ENCODE peak calls at places on chromosomes 1 and 21, in seven cellular contexts. T, B, E, G, A, F and Z are unnamed samples.

GRCh38 chr1:13730751-13731482 is 30.9 kb downstream of the PRDM2 start:
- DNase-seq in E (no peak), F (no peak), G (no peak), B (no peak), A (peak; percentile 20), T (no peak), Z (peak; percentile 62)

GRCh38 chr1:219128957-219129356 is 44.7 kb upstream of the LYPLAL1 start:
- DNase-seq in F (no peak), E (no peak), T (no peak), G (no peak), A (no peak), B (no peak), Z (no peak)

GRCh38 chr1:201085902-201086735 is 26.1 kb downstream of the CACNA1S start:
- DNase-seq in F (peak; percentile 62), B (no peak), E (no peak), G (peak; percentile 34), A (peak; percentile 31), T (peak; percentile 34), Z (peak; percentile 59)

GRCh38 chr1:33429846-33430750 is 797 bp downstream of the PHC2 start:
- DNase-seq in E (no peak), A (peak; percentile 30), F (no peak), G (peak; percentile 32), B (no peak), T (peak; percentile 33), Z (no peak)

GRCh38 chr1:39212499-39212898 is 8.0 kb downstream of the MACF1 start:
- DNase-seq in B (no peak), E (no peak), T (no peak), G (no peak), A (no peak), F (no peak), Z (no peak)

GRCh38 chr1:204709960-204710912 is 24.7 kb upstream of the LRRN2 start:
- DNase-seq in F (no peak), B (no peak), A (no peak), E (no peak), T (no peak), G (no peak), Z (no peak)

GRCh38 chr21:33834801-33835500 is 80.7 kb downstream of the ATP5PO start:
- DNase-seq in E (no peak), T (no peak), A (no peak), G (no peak), F (no peak), B (no peak), Z (no peak)

GRCh38 chr1:10980841-10981727 is 31.4 kb upstream of the TARDBP start:
- DNase-seq in B (no peak), E (no peak), T (peak; percentile 40), F (no peak), G (no peak), A (no peak), Z (no peak)

GRCh38 chr1:200490183-200490582 is 80.3 kb upstream of the ZNF281 start:
- DNase-seq in A (no peak), F (no peak), E (no peak), T (no peak), G (no peak), B (no peak), Z (no peak)

GRCh38 chr1:207878939-207879338 is 32.0 kb downstream of the CD34 start:
- DNase-seq in F (no peak), G (no peak), E (no peak), T (no peak), A (no peak), B (no peak), Z (no peak)

GRCh38 chr1:68141801-68142440 is 90.4 kb downstream of the WLS start:
- DNase-seq in A (no peak), B (no peak), T (no peak), F (no peak), G (no peak), E (no peak), Z (no peak)

GRCh38 chr1:108729481-108729880 is 16.8 kb downstream of the FNDC7 start:
- DNase-seq in G (no peak), B (no peak), A (no peak), E (no peak), F (no peak), T (no peak), Z (no peak)

GRCh38 chr1:54218883-54219687 is 19.1 kb downstream of the MRPL37 start:
- DNase-seq in A (no peak), B (no peak), E (no peak), G (no peak), F (no peak), T (no peak), Z (peak; percentile 57)

GRCh38 chr1:209102120-209102519 is 481.4 kb upstream of the CAMK1G start:
- DNase-seq in F (no peak), T (no peak), B (no peak), A (no peak), E (no peak), G (no peak), Z (no peak)

GRCh38 chr1:209105769-209106168 is 477.7 kb upstream of the CAMK1G start:
- DNase-seq in B (no peak), E (no peak), T (no peak), G (no peak), F (no peak), A (no peak), Z (no peak)

GRCh38 chr1:209101106-209101505 is 482.4 kb upstream of the CAMK1G start:
- DNase-seq in B (no peak), T (no peak), G (no peak), E (no peak), F (no peak), A (no peak), Z (no peak)

GRCh38 chr1:209104646-209105045 is 478.9 kb upstream of the CAMK1G start:
- DNase-seq in A (no peak), B (no peak), E (no peak), G (no peak), T (no peak), F (no peak), Z (no peak)

GRCh38 chr1:209103135-209103534 is 480.4 kb upstream of the CAMK1G start:
- DNase-seq in T (no peak), F (no peak), A (no peak), E (no peak), G (no peak), B (no peak), Z (no peak)
- H3K4me3 ChIP-seq in T (no peak overlapping the region), F (no peak overlapping the region), A (no peak overlapping the region), E (no peak overlapping the region), G (no peak overlapping the region), B (no peak overlapping the region), Z (no peak overlapping the region)

GRCh38 chr1:63322248-63322943 is at the start of gene FOXD3:
- DNase-seq in G (peak; percentile 25), F (peak; percentile 7), A (peak; percentile 46), T (peak; percentile 52), B (no peak), E (no peak), Z (peak; percentile 80)

GRCh38 chr1:63321788-63322247 is 549 bp upstream of the FOXD3 start:
- DNase-seq in A (no peak), E (no peak), B (no peak), G (no peak), F (no peak), T (no peak), Z (no peak)

GRCh38 chr1:63323866-63324778 is 1.8 kb downstream of the FOXD3 start:
- DNase-seq in B (no peak), T (no peak), G (no peak), A (no peak), F (no peak), E (no peak), Z (no peak)

GRCh38 chr1:63324779-63325119 is 2.4 kb downstream of the FOXD3 start:
- DNase-seq in B (no peak), F (no peak), E (no peak), G (no peak), A (no peak), T (no peak), Z (no peak)

DNA sequence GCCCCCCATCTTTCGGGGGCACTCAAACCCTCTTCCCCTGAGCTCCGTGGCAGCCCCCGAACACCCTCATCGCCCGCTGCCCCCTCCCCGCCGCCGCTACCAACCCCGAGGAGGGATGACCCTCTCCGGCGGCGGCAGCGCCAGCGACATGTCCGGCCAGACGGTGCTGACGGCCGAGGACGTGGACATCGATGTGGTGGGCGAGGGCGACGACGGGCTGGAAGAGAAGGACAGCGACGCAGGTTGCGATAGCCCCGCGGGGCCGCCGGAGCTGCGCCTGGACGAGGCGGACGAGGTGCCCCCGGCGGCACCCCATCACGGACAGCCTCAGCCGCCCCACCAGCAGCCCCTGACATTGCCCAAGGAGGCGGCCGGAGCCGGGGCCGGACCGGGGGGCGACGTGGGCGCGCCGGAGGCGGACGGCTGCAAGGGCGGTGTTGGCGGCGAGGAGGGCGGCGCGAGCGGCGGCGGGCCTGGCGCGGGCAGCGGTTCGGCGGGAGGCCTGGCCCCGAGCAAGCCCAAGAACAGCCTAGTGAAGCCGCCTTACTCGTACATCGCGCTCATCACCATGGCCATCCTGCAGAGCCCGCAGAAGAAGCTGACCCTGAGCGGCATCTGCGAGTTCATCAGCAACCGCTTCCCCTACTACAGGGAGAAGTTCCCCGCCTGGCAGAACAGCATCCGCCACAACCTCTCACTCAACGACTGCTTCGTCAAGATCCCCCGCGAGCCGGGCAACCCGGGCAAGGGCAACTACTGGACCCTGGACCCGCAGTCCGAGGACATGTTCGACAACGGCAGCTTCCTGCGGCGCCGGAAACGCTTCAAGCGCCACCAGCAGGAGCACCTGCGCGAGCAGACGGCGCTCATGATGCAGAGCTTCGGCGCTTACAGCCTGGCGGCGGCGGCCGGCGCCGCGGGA is 838 bp downstream of the FOXD3 start:
- DNase-seq in B (no peak), E (no peak), A (no peak), G (peak; percentile 21), T (no peak), F (no peak), Z (peak; percentile 41)
- TF ChIP-seq CTCF in B (no peak), E (no peak), A (no peak), G (no peak), T (no peak), F (no peak), Z (no peak)

DNA sequence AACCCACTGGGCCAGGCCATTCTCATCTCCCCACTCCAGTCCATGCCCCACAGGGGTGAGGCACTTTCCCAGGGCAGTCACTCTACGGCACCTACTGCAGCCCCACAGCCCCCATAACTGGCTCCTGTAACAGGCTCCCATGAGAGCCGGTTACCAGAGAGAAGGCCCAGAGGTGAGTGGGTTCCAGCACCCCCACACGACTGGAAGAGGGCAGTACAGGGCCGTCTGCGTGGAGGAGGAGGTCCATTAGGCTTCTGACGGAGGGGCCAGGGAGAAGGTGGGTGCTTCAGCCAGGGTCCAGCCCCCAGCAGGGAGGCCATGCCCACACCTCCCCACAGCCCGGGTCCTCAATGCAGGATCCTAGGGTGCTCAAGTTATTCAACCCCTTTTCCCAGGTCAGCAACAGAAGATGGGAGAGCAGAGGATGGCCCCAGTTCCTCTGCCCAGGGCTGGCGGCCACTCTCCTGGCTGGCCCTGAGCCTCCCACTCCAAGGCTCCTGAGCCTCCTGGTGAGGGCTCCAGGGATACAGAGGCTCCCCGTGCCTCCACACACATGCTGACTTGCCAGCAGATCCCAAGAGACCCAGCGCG is 1.6 kb downstream of the ACAP3 start:
- DNase-seq in F (no peak), G (no peak), B (no peak), A (no peak), T (no peak), E (no peak), Z (no peak)
- H3K4me3 ChIP-seq in F (no peak overlapping the region), G (peak overlapping the region; percentile 72), B (peak overlapping the region; percentile 80), A (no peak overlapping the region), T (peak overlapping the region; percentile 81), E (peak overlapping the region; percentile 68), Z (peak overlapping the region; percentile 80)

DNA sequence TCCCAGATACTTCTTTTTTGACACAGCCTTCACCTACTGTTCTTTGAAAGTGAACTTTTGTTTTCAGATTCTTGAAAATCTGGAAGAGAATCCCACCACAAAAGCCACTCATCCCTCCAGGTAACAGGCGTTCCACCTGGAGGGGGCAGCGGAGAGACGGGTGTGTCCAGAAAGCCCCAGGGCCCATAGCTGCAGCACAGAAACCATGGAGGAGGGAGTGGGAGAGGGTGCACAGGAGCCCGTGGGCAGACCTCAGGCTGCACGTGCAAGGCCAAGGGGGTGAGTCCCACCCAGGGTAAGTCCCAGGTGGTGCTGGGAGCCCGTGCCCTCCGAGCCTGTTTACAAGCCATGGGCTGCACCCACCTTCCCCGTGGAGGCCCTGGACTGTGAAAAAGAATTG is 86.5 kb downstream of the PSMG1 start:
- DNase-seq in A (no peak), T (no peak), E (no peak), G (no peak), F (no peak), B (peak; percentile 64), Z (no peak)
- TF ChIP-seq CTCF in A (no peak), T (no peak), E (no peak), G (no peak), F (no peak), B (no peak), Z (no peak)